ENCODE peak calls at places on chromosomes 6 and 20, in seven cellular contexts. One of them, this sample, is unnamed.

GRCh38 chr6:75377386-75377785 is 92.8 kb upstream of the TMEM30A start:
- DNase-seq in uterus: no peak
- DNase-seq in OCI-LY7: no peak
- DNase-seq in neural progenitor cell: peak
- DNase-seq in lung: no peak
- DNase-seq in HCT116: no peak
- DNase-seq in kidney: no peak
- DNase-seq in this sample: no peak

GRCh38 chr6:47203968-47204611 is 105.6 kb downstream of the TNFRSF21 start:
- DNase-seq in uterus: no peak
- DNase-seq in OCI-LY7: no peak
- DNase-seq in neural progenitor cell: no peak
- DNase-seq in lung: no peak
- DNase-seq in HCT116: no peak
- DNase-seq in kidney: no peak
- DNase-seq in this sample: no peak

GRCh38 chr6:112701201-112701600 is 354.1 kb downstream of the RFPL4B start:
- DNase-seq in uterus: no peak
- DNase-seq in OCI-LY7: no peak
- DNase-seq in neural progenitor cell: no peak
- DNase-seq in lung: no peak
- DNase-seq in HCT116: no peak
- DNase-seq in kidney: no peak
- DNase-seq in this sample: no peak

GRCh38 chr6:96542702-96543101 is 20.2 kb upstream of the FHL5 start:
- DNase-seq in uterus: no peak
- DNase-seq in OCI-LY7: peak
- DNase-seq in neural progenitor cell: peak
- DNase-seq in lung: no peak
- DNase-seq in HCT116: no peak
- DNase-seq in kidney: no peak
- DNase-seq in this sample: no peak

GRCh38 chr20:57717797-57718196 is 8.0 kb upstream of the PMEPA1 start:
- DNase-seq in uterus: no peak
- DNase-seq in OCI-LY7: no peak
- DNase-seq in neural progenitor cell: no peak
- DNase-seq in lung: no peak
- DNase-seq in HCT116: no peak
- DNase-seq in kidney: no peak
- DNase-seq in this sample: no peak

GRCh38 chr20:10877345-10877744 is 203.5 kb upstream of the JAG1 start:
- DNase-seq in uterus: no peak
- DNase-seq in OCI-LY7: no peak
- DNase-seq in neural progenitor cell: peak
- DNase-seq in lung: peak
- DNase-seq in HCT116: no peak
- DNase-seq in kidney: peak
- DNase-seq in this sample: no peak

GRCh38 chr6:145274083-145274482 is 461.2 kb downstream of the EPM2A start:
- DNase-seq in uterus: no peak
- DNase-seq in OCI-LY7: no peak
- DNase-seq in neural progenitor cell: no peak
- DNase-seq in lung: no peak
- DNase-seq in HCT116: no peak
- DNase-seq in kidney: no peak
- DNase-seq in this sample: no peak

GRCh38 chr6:148465654-148466053 is 123.0 kb downstream of the SASH1 start:
- DNase-seq in uterus: no peak
- DNase-seq in OCI-LY7: no peak
- DNase-seq in neural progenitor cell: no peak
- DNase-seq in lung: no peak
- DNase-seq in HCT116: no peak
- DNase-seq in kidney: no peak
- DNase-seq in this sample: no peak

GRCh38 chr6:25013249-25013648 is 77.5 kb upstream of the RIPOR2 start:
- DNase-seq in uterus: no peak
- DNase-seq in OCI-LY7: peak
- DNase-seq in neural progenitor cell: no peak
- DNase-seq in lung: no peak
- DNase-seq in HCT116: no peak
- DNase-seq in kidney: no peak
- DNase-seq in this sample: no peak

GRCh38 chr20:38890497-38890818 is 35.8 kb upstream of the FAM83D start:
- DNase-seq in uterus: no peak
- DNase-seq in OCI-LY7: no peak
- DNase-seq in neural progenitor cell: no peak
- DNase-seq in lung: no peak
- DNase-seq in HCT116: no peak
- DNase-seq in kidney: no peak
- DNase-seq in this sample: no peak

GRCh38 chr6:51322505-51322904 is 503.8 kb downstream of the TFAP2B start:
- DNase-seq in uterus: no peak
- DNase-seq in OCI-LY7: no peak
- DNase-seq in neural progenitor cell: no peak
- DNase-seq in lung: no peak
- DNase-seq in HCT116: no peak
- DNase-seq in kidney: no peak
- DNase-seq in this sample: no peak

GRCh38 chr20:54134445-54135220 is 39.2 kb downstream of the CYP24A1 start:
- DNase-seq in uterus: no peak
- DNase-seq in OCI-LY7: no peak
- DNase-seq in neural progenitor cell: no peak
- DNase-seq in lung: no peak
- DNase-seq in HCT116: peak
- DNase-seq in kidney: no peak
- DNase-seq in this sample: no peak

GRCh38 chr20:48139262-48140041 is 354.2 kb upstream of the SULF2 start:
- DNase-seq in uterus: no peak
- DNase-seq in OCI-LY7: no peak
- DNase-seq in neural progenitor cell: no peak
- DNase-seq in lung: no peak
- DNase-seq in HCT116: no peak
- DNase-seq in kidney: no peak
- DNase-seq in this sample: no peak

GRCh38 chr6:136784910-136785746 is 7.1 kb downstream of the MAP3K5 start:
- DNase-seq in uterus: no peak
- DNase-seq in OCI-LY7: peak
- DNase-seq in neural progenitor cell: no peak
- DNase-seq in lung: peak
- DNase-seq in HCT116: no peak
- DNase-seq in kidney: peak
- DNase-seq in this sample: peak

GRCh38 chr6:29451471-29452193 is 5.2 kb downstream of the OR11A1 start:
- DNase-seq in uterus: no peak
- DNase-seq in OCI-LY7: no peak
- DNase-seq in neural progenitor cell: no peak
- DNase-seq in lung: no peak
- DNase-seq in HCT116: no peak
- DNase-seq in kidney: no peak
- DNase-seq in this sample: no peak

GRCh38 chr6:25963426-25964123 is 973 bp downstream of the TRIM38 start:
- DNase-seq in uterus: no peak
- DNase-seq in OCI-LY7: peak
- DNase-seq in neural progenitor cell: no peak
- DNase-seq in lung: no peak
- DNase-seq in HCT116: no peak
- DNase-seq in kidney: no peak
- DNase-seq in this sample: no peak

GRCh38 chr20:43691928-43692524 is 25.1 kb downstream of the MYBL2 start:
- DNase-seq in uterus: no peak
- DNase-seq in OCI-LY7: peak
- DNase-seq in neural progenitor cell: peak
- DNase-seq in lung: no peak
- DNase-seq in HCT116: peak
- DNase-seq in kidney: no peak
- DNase-seq in this sample: peak

GRCh38 chr6:157244780-157245179 is 78.5 kb downstream of the TMEM242 start:
- DNase-seq in uterus: no peak
- DNase-seq in OCI-LY7: no peak
- DNase-seq in neural progenitor cell: no peak
- DNase-seq in lung: no peak
- DNase-seq in HCT116: no peak
- DNase-seq in kidney: no peak
- DNase-seq in this sample: no peak

GRCh38 chr6:34491091-34491430 is 25.2 kb downstream of the PACSIN1 start:
- DNase-seq in uterus: peak
- DNase-seq in OCI-LY7: no peak
- DNase-seq in neural progenitor cell: no peak
- DNase-seq in lung: no peak
- DNase-seq in HCT116: no peak
- DNase-seq in kidney: no peak
- DNase-seq in this sample: no peak

GRCh38 chr20:2402271-2402980 is 21.7 kb downstream of the TGM6 start:
- DNase-seq in uterus: no peak
- DNase-seq in OCI-LY7: no peak
- DNase-seq in neural progenitor cell: peak
- DNase-seq in lung: no peak
- DNase-seq in HCT116: peak
- DNase-seq in kidney: no peak
- DNase-seq in this sample: no peak

GRCh38 chr20:22180244-22180643 is 404.1 kb downstream of the FOXA2 start:
- DNase-seq in uterus: no peak
- DNase-seq in OCI-LY7: peak
- DNase-seq in neural progenitor cell: peak
- DNase-seq in lung: no peak
- DNase-seq in HCT116: no peak
- DNase-seq in kidney: no peak
- DNase-seq in this sample: no peak

GRCh38 chr20:17969884-17970409 is 1.1 kb downstream of the MGME1 start:
- DNase-seq in uterus: no peak
- DNase-seq in OCI-LY7: peak
- DNase-seq in neural progenitor cell: peak
- DNase-seq in lung: peak
- DNase-seq in HCT116: no peak
- DNase-seq in kidney: peak
- DNase-seq in this sample: no peak

GRCh38 chr6:11854418-11855165 is 76.0 kb upstream of the ADTRP start:
- DNase-seq in uterus: no peak
- DNase-seq in OCI-LY7: no peak
- DNase-seq in neural progenitor cell: no peak
- DNase-seq in lung: no peak
- DNase-seq in HCT116: no peak
- DNase-seq in kidney: no peak
- DNase-seq in this sample: no peak

GRCh38 chr20:17648782-17649730 is 33.0 kb downstream of the RRBP1 start:
- DNase-seq in uterus: peak
- DNase-seq in OCI-LY7: peak
- DNase-seq in neural progenitor cell: peak
- DNase-seq in lung: no peak
- DNase-seq in HCT116: no peak
- DNase-seq in kidney: no peak
- DNase-seq in this sample: peak

GRCh38 chr6:41846666-41847237 is 48.4 kb downstream of the USP49 start:
- DNase-seq in uterus: peak
- DNase-seq in OCI-LY7: peak
- DNase-seq in neural progenitor cell: peak
- DNase-seq in lung: peak
- DNase-seq in HCT116: peak
- DNase-seq in kidney: no peak
- DNase-seq in this sample: no peak

GRCh38 chr6:32114853-32115252 is 5.7 kb upstream of the TNXB start:
- DNase-seq in uterus: no peak
- DNase-seq in OCI-LY7: no peak
- DNase-seq in neural progenitor cell: no peak
- DNase-seq in lung: no peak
- DNase-seq in HCT116: no peak
- DNase-seq in kidney: no peak
- DNase-seq in this sample: no peak

GRCh38 chr6:161973064-161973463 is 699.2 kb upstream of the AGPAT4 start:
- DNase-seq in uterus: no peak
- DNase-seq in OCI-LY7: no peak
- DNase-seq in neural progenitor cell: no peak
- DNase-seq in lung: no peak
- DNase-seq in HCT116: no peak
- DNase-seq in kidney: no peak
- DNase-seq in this sample: no peak

GRCh38 chr6:167697316-167697715 is 129.4 kb upstream of the AFDN start:
- DNase-seq in uterus: no peak
- DNase-seq in OCI-LY7: no peak
- DNase-seq in neural progenitor cell: no peak
- DNase-seq in lung: no peak
- DNase-seq in HCT116: no peak
- DNase-seq in kidney: no peak
- DNase-seq in this sample: no peak

GRCh38 chr20:9503530-9504251 is 10.7 kb upstream of the LAMP5 start:
- DNase-seq in uterus: no peak
- DNase-seq in OCI-LY7: no peak
- DNase-seq in neural progenitor cell: peak
- DNase-seq in lung: no peak
- DNase-seq in HCT116: no peak
- DNase-seq in kidney: no peak
- DNase-seq in this sample: no peak

DNA sequence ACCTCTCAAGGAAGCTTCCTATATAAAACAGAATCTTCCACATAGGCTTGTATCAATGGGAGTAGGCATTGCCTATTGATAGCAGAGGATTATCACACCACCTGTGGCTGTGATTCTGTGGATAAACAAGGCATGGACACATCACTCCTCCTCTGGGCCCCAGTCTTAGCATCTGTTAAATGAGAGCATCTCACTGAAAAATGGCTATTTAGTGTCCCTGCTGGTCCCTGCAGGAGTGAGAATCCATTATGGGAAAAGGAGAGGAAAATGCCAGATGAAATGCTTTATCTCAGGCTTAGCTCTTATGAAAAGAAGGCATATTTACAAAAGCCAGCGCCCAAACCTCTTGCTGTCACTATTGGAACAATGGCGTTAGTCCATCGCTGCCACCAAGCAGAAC is 658.5 kb upstream of the CHD6 start:
- DNase-seq in uterus: no peak
- DNase-seq in OCI-LY7: no peak
- DNase-seq in neural progenitor cell: peak
- DNase-seq in lung: no peak
- DNase-seq in HCT116: no peak
- DNase-seq in kidney: no peak
- DNase-seq in this sample: no peak
- TF ChIP-seq CTCF in uterus: no peak
- TF ChIP-seq CTCF in OCI-LY7: no peak
- TF ChIP-seq CTCF in neural progenitor cell: no peak
- TF ChIP-seq CTCF in lung: no peak
- TF ChIP-seq CTCF in HCT116: no peak
- TF ChIP-seq CTCF in kidney: no peak
- TF ChIP-seq CTCF in this sample: no peak

GRCh38 chr20:51799586-51799985 is 2.7 kb downstream of the SALL4 start:
- DNase-seq in uterus: no peak
- DNase-seq in OCI-LY7: no peak
- DNase-seq in neural progenitor cell: peak
- DNase-seq in lung: no peak
- DNase-seq in HCT116: no peak
- DNase-seq in kidney: no peak
- DNase-seq in this sample: no peak
- H3K4me3 ChIP-seq in uterus: no peak
- H3K4me3 ChIP-seq in OCI-LY7: no peak
- H3K4me3 ChIP-seq in neural progenitor cell: peak
- H3K4me3 ChIP-seq in lung: no peak
- H3K4me3 ChIP-seq in HCT116: no peak
- H3K4me3 ChIP-seq in kidney: no peak
- H3K4me3 ChIP-seq in this sample: no peak

GRCh38 chr20:35697696-35698297 is 1.4 kb downstream of the NFS1 start:
- DNase-seq in uterus: no peak
- DNase-seq in OCI-LY7: no peak
- DNase-seq in neural progenitor cell: no peak
- DNase-seq in lung: peak
- DNase-seq in HCT116: no peak
- DNase-seq in kidney: no peak
- DNase-seq in this sample: no peak
- H3K27ac ChIP-seq in uterus: no peak
- H3K27ac ChIP-seq in OCI-LY7: peak
- H3K27ac ChIP-seq in neural progenitor cell: no peak
- H3K27ac ChIP-seq in lung: no peak
- H3K27ac ChIP-seq in HCT116: peak
- H3K27ac ChIP-seq in kidney: no peak
- H3K27ac ChIP-seq in this sample: no peak

GRCh38 chr20:1397710-1398109 is 4.9 kb upstream of the FKBP1A start:
- DNase-seq in uterus: no peak
- DNase-seq in OCI-LY7: no peak
- DNase-seq in neural progenitor cell: no peak
- DNase-seq in lung: no peak
- DNase-seq in HCT116: no peak
- DNase-seq in kidney: no peak
- DNase-seq in this sample: no peak
- TF ChIP-seq CTCF in uterus: peak
- TF ChIP-seq CTCF in OCI-LY7: peak
- TF ChIP-seq CTCF in neural progenitor cell: peak
- TF ChIP-seq CTCF in lung: no peak
- TF ChIP-seq CTCF in HCT116: peak
- TF ChIP-seq CTCF in kidney: no peak
- TF ChIP-seq CTCF in this sample: no peak

This sample was measured in pancreas.